ENCODE peak calls at places on chromosomes 3 and 15, in four cellular contexts. Y is K562, V is GM12878, K is HepG2. A is an unnamed sample.

GRCh38 chr3:151379083-151379734 is 5.3 kb downstream of the P2RY12 start:
- DNase-seq in Y (peak; percentile 21), V (no peak), K (peak; percentile 6), A (peak; percentile 38)

GRCh38 chr15:48470096-48470495 is 138.9 kb downstream of the DUT start:
- DNase-seq in Y (no peak), V (no peak), K (no peak), A (no peak)

GRCh38 chr15:74651251-74651741 is 35.7 kb downstream of the CLK3 start:
- DNase-seq in Y (no peak), V (no peak), K (no peak), A (no peak)

GRCh38 chr3:148727242-148727641 is 29.5 kb downstream of the AGTR1 start:
- DNase-seq in Y (no peak), V (no peak), K (peak; percentile 30), A (peak; percentile 61)

GRCh38 chr3:24037971-24038370 is 92.9 kb downstream of the NR1D2 start:
- DNase-seq in Y (no peak), V (no peak), K (no peak), A (no peak)

GRCh38 chr3:18438586-18438985 is 13.4 kb upstream of the SATB1 start:
- DNase-seq in Y (no peak), V (no peak), K (no peak), A (no peak)

GRCh38 chr3:8503871-8504610 is 2.4 kb downstream of the LMCD1 start:
- DNase-seq in Y (no peak), V (no peak), K (peak; percentile 47), A (no peak)

GRCh38 chr3:152968388-152969024 is 133.6 kb downstream of the P2RY1 start:
- DNase-seq in Y (peak; percentile 29), V (no peak), K (no peak), A (no peak)

GRCh38 chr3:138381950-138382715 is 33.8 kb downstream of the MRAS start:
- DNase-seq in Y (no peak), V (no peak), K (peak; percentile 49), A (no peak)

GRCh38 chr3:169104541-169104940 is 559.0 kb downstream of the MECOM start:
- DNase-seq in Y (no peak), V (no peak), K (no peak), A (no peak)

GRCh38 chr3:1728510-1728909 is 370.2 kb upstream of the CNTN4 start:
- DNase-seq in Y (no peak), V (no peak), K (no peak), A (no peak)

GRCh38 chr3:175737646-175738572 is 878.8 kb downstream of the NAALADL2 start:
- DNase-seq in Y (no peak), V (no peak), K (no peak), A (no peak)

GRCh38 chr3:133943639-133944131 is 48.0 kb upstream of the RAB6B start:
- DNase-seq in Y (peak; percentile 74), V (no peak), K (no peak), A (no peak)

GRCh38 chr15:68347392-68347791 is 69.8 kb downstream of the FEM1B start:
- DNase-seq in Y (no peak), V (no peak), K (no peak), A (no peak)

GRCh38 chr15:39625451-39625850 is 44.6 kb downstream of the THBS1 start:
- DNase-seq in Y (no peak), V (no peak), K (no peak), A (no peak)

GRCh38 chr15:85362436-85363048 is 17.9 kb upstream of the AKAP13 start:
- DNase-seq in Y (no peak), V (no peak), K (no peak), A (no peak)

GRCh38 chr3:79765854-79766253 is 1.9 kb downstream of the ROBO1 start:
- DNase-seq in Y (no peak), V (no peak), K (no peak), A (peak; percentile 12)
- TF ChIP-seq TARDBP in Y (no peak), V (no peak), K (no peak), A (no peak)

GRCh38 chr3:64218329-64218728 is 6.9 kb downstream of the PRICKLE2 start:
- DNase-seq in Y (no peak), V (no peak), K (no peak), A (no peak)

GRCh38 chr3:64218746-64219145 is 6.5 kb downstream of the PRICKLE2 start:
- DNase-seq in Y (no peak), V (no peak), K (no peak), A (no peak)

GRCh38 chr3:64215559-64215958 is 9.7 kb downstream of the PRICKLE2 start:
- DNase-seq in Y (no peak), V (no peak), K (no peak), A (no peak)

GRCh38 chr3:64215084-64215483 is 10.2 kb downstream of the PRICKLE2 start:
- DNase-seq in Y (no peak), V (no peak), K (no peak), A (no peak)

GRCh38 chr3:64216706-64217105 is 8.6 kb downstream of the PRICKLE2 start:
- DNase-seq in Y (no peak), V (no peak), K (no peak), A (no peak)
- TF ChIP-seq TARDBP in Y (no peak), V (no peak), K (no peak), A (no peak)

GRCh38 chr15:91941871-91942270 is 88.4 kb downstream of the SLCO3A1 start:
- DNase-seq in Y (no peak), V (no peak), K (no peak), A (no peak)

GRCh38 chr15:91940466-91941381 is 87.2 kb downstream of the SLCO3A1 start:
- DNase-seq in Y (no peak), V (no peak), K (no peak), A (no peak)

GRCh38 chr15:91939432-91939831 is 85.9 kb downstream of the SLCO3A1 start:
- DNase-seq in Y (no peak), V (no peak), K (no peak), A (no peak)

DNA sequence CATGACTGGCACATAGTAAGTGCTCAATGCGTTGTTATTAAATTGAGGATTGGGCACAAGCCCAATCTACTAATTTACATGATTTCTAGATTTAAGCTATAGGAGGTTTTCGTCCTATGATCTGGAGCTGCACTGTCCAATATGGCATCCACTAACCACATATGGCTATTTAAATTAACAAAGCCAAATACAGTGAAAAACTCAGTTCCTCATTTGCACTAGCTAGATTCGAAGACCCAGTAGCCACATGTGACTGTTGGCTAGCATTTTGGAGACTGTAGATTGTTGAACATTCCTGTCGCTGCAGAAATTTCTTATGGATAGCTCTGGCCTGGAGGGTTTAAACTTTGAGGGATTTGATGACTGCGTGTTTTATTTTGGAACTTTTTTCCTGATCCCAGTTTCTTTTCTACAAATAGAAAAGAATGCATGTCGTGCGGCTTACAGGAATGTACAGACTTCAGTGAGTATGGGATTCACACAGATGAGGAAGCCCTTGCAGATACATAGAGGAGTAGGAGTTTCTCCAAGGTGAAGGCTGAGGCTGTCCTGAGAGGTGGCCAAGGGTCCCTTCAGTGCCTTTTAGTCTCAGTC is 82.8 kb downstream of the SLCO3A1 start:
- DNase-seq in Y (no peak), V (no peak), K (no peak), A (no peak)
- TF ChIP-seq TARDBP in Y (no peak), V (no peak), K (no peak), A (no peak)

GRCh38 chr3:158165730-158166129 is 55.8 kb downstream of the RSRC1 start:
- DNase-seq in Y (no peak), V (no peak), K (no peak), A (no peak)
- TF ChIP-seq TARDBP in Y (no peak), V (no peak), K (no peak), A (no peak)

DNA sequence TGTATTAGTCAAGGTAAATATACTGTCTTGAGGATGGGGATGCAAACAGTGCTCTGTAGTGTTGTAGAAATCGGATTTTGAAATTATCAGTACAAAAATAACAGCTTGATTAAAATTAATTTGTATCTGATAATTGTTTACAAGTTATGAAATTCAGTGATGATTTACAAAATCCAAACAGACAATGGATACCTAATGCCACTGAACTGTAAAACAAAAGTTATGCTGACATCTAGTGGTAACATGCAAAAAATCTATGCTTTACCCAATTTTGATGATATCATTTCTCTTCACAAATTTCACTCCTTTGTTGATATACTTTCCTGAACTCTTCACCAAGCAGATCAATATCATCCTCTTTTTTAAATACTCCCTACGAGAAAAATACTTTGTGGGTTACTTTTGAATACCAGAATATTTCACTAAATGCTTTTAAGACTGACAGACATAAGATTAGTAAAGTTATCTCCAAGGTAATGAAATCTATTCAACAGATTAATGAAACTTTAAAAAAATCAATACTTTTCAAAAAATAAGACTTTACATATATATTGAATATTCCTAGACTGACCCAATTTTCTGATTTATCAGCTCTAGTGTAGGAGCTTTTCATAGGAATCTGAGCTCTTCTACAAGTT is 36.0 kb downstream of the MNS1 start:
- DNase-seq in Y (peak; percentile 36), V (peak; percentile 7), K (peak; percentile 32), A (peak; percentile 7)
- TF ChIP-seq TARDBP in Y (no peak), V (no peak), K (no peak), A (no peak)

DNA sequence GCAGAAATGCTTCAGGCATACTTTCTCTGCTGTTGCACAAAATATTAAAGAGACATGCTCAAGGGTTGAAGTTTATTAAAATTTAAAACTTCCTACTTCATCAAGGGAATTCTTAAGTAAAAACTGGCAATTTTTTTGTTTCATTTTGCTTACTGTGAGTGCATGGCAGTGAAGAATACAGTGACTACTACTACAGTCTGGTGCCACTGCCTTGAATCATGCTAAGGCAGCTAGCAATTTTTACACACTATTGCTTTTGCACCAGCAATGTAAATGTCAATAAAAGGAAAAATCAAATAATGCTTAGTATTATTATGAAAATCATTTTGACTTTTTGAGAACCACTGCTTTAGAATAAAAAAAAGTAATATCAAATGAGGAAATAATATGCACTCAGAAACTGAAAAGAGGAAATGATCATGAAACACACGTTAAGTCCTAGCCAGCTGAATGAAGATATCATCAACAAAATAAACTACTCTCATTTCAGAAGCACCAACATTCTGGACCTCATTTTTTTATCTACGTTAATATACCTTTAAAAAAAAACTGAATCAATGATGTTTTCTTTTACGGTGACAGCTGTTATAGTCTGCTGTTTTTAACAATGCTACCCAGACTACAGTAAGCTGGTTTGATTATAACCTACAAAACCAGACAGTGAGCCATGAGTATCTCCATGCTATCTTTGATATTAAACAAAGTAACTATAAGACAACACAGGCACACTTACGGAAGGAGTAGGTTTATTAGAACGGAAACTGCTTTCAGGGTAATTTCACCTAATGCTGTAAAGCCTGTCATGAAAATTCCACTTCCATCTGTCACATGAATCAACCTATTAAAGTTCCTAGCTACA is 33.3 kb downstream of the VPS13C start:
- DNase-seq in Y (no peak), V (no peak), K (no peak), A (no peak)
- TF ChIP-seq TARDBP in Y (no peak), V (no peak), K (no peak), A (no peak)

GRCh38 chr3:100970537-100970936 is 22.7 kb downstream of the ABI3BP start:
- DNase-seq in Y (no peak), V (no peak), K (no peak), A (no peak)
- TF ChIP-seq TARDBP in Y (no peak), V (no peak), K (no peak), A (no peak)

DNA sequence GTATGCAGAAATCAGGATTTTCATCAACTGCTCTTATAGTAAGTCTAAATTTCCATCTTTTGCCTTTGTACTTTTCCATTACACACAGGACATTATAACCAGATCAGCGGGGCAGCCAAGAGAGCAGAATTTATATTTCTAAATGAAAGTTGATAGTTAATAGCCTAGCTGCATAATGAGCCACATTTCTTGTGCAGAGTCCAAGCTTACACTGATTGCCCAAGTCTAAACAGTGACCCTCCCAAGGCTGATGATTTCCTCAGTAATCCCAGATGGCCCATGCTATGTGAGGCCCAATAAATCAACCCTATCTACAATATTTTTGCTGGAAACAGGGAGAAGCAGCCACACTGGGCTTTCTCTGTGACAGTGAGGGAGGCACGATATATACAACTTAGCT is 475.8 kb upstream of the KCNMB2 start:
- DNase-seq in Y (no peak), V (no peak), K (no peak), A (no peak)
- TF ChIP-seq TARDBP in Y (no peak), V (no peak), K (no peak), A (no peak)

A was measured in HEK293T.